ENCODE peak calls at places on chromosome 14, in six cellular contexts. O is HEK293T; A is mucosa of gallbladder; I is AML-193; Y is HFF-Myc; R is activated naive CD8-positive, alpha-beta T cell treated with anti-CD3 and anti-CD28 coated beads, Interleukin-2, amount 50 U/mL, for 24 hours. U is an unnamed sample.

GRCh38 chr14:54653764-54654469 is 87.0 kb downstream of the SAMD4A start:
- DNase-seq in A (no peak), Y (peak; percentile 44), R (no peak), I (no peak), O (no peak), U (peak; percentile 100)

GRCh38 chr14:94571950-94572349 is 9.3 kb upstream of the SERPINA5 start:
- DNase-seq in R (no peak), Y (no peak), A (no peak), I (no peak), O (no peak), U (peak; percentile 35)

GRCh38 chr14:68659021-68659931 is 133.6 kb downstream of the ZFP36L1 start:
- DNase-seq in A (no peak), Y (no peak), O (no peak), R (no peak), I (no peak), U (no peak)

GRCh38 chr14:102491786-102492522 is 17.6 kb downstream of the ANKRD9 start:
- DNase-seq in A (no peak), O (no peak), I (no peak), R (no peak), Y (no peak), U (no peak)

GRCh38 chr14:49607583-49607982 is 8.8 kb downstream of the LRR1 start:
- DNase-seq in Y (no peak), A (no peak), R (no peak), O (no peak), I (no peak), U (no peak)

GRCh38 chr14:69481815-69482568 is 2.5 kb upstream of the PLEKHD1 start:
- DNase-seq in Y (no peak), R (no peak), I (no peak), O (no peak), A (no peak), U (no peak)

GRCh38 chr14:85333313-85333712 is 196.6 kb upstream of the FLRT2 start:
- DNase-seq in A (no peak), Y (peak; percentile 76), I (no peak), R (no peak), O (no peak), U (peak; percentile 49)

GRCh38 chr14:74349757-74350156 is 1.5 kb downstream of the VRTN start:
- DNase-seq in O (no peak), R (no peak), A (peak; percentile 77), I (no peak), Y (no peak), U (no peak)

GRCh38 chr14:58488550-58488949 is 61.0 kb downstream of the KIAA0586 start:
- DNase-seq in Y (peak; percentile 2), O (no peak), I (no peak), R (no peak), A (no peak), U (peak; percentile 65)

GRCh38 chr14:56300495-56300894 is 182.3 kb downstream of the PELI2 start:
- DNase-seq in A (no peak), Y (no peak), R (no peak), O (no peak), I (no peak), U (no peak)

GRCh38 chr14:64639340-64639821 is 64.8 kb upstream of the PLEKHG3 start:
- DNase-seq in I (no peak), R (no peak), A (no peak), O (no peak), Y (no peak), U (no peak)

GRCh38 chr14:32913725-32914124 is 25.0 kb upstream of the NPAS3 start:
- DNase-seq in I (no peak), O (no peak), Y (no peak), A (no peak), R (no peak), U (no peak)

GRCh38 chr14:100648474-100649172 is 61.4 kb upstream of the BEGAIN start:
- DNase-seq in R (no peak), I (no peak), A (peak; percentile 53), Y (no peak), O (no peak), U (no peak)

GRCh38 chr14:103561381-103562134 is 899 bp downstream of the BAG5 start:
- DNase-seq in Y (no peak), A (no peak), R (peak; percentile 57), O (peak; percentile 62), I (peak; percentile 22), U (peak; percentile 84)

GRCh38 chr14:106491851-106492250 is 965.5 kb downstream of the TMEM121 start:
- DNase-seq in I (no peak), R (peak; percentile 37), A (no peak), Y (no peak), O (no peak), U (no peak)

GRCh38 chr14:64971890-64972785 is at the start of gene RAB15:
- DNase-seq in A (no peak), Y (no peak), I (no peak), O (peak; percentile 62), R (peak; percentile 42), U (peak; percentile 50)

GRCh38 chr14:71003156-71003555 is 95.9 kb downstream of the PCNX1 start:
- DNase-seq in I (no peak), O (no peak), Y (no peak), R (no peak), A (no peak), U (no peak)

GRCh38 chr14:85281921-85282320 is 248.0 kb upstream of the FLRT2 start:
- DNase-seq in I (no peak), R (no peak), Y (no peak), O (no peak), A (no peak), U (no peak)

GRCh38 chr14:59265808-59266207 is 77.3 kb downstream of the DAAM1 start:
- DNase-seq in A (no peak), Y (no peak), O (no peak), I (no peak), R (peak; percentile 30), U (no peak)

GRCh38 chr14:93231129-93231979 is 24.3 kb downstream of the UBR7 start:
- DNase-seq in A (peak; percentile 17), R (no peak), O (no peak), Y (no peak), I (no peak), U (peak; percentile 63)

GRCh38 chr14:100842799-100843198 is 16.9 kb downstream of the MEG3 start:
- DNase-seq in R (no peak), I (no peak), A (peak; percentile 23), O (no peak), Y (peak; percentile 26), U (peak; percentile 7)

GRCh38 chr14:38873923-38874612 is 229.0 kb downstream of the SEC23A start:
- DNase-seq in A (no peak), R (no peak), Y (no peak), I (peak; percentile 19), O (no peak), U (no peak)

GRCh38 chr14:55964081-55964480 is 154.1 kb upstream of the PELI2 start:
- DNase-seq in I (no peak), Y (no peak), A (no peak), R (no peak), O (no peak), U (no peak)

U was measured in dermis blood vessel endothelial cell.